ENCODE peak calls at places on chromosomes 4 and X, in ten cellular contexts. F is H7; Q is left colon; L is astrocyte of the spinal cord; K is ELF-1; H is heart right ventricle; C is choroid plexus epithelial cell; J is HS-5; I is CD4-positive, CD25-positive, alpha-beta regulatory T cell; T is cardiac muscle cell. Y is an unnamed sample.

GRCh38 chr4:72858328-72858727 is 211.2 kb downstream of the COX18 start:
- DNase-seq in C (peak), H (no peak), I (no peak), T (no peak), K (no peak), J (peak), Q (no peak), F (no peak), L (peak), Y (no peak)

GRCh38 chr4:79609853-79610252 is 201.8 kb upstream of the GK2 start:
- DNase-seq in H (no peak), I (no peak), J (no peak), C (no peak), Q (no peak), F (no peak), L (peak), K (no peak), T (no peak), Y (no peak)

GRCh38 chr4:39814403-39815185 is 116.7 kb downstream of the UBE2K start:
- DNase-seq in K (no peak), F (no peak), Q (no peak), I (peak), C (peak), H (no peak), T (peak), L (peak), J (peak), Y (no peak)

GRCh38 chrX:136768469-136769084 is 12.2 kb downstream of the ARHGEF6 start:
- DNase-seq in Q (peak), K (peak), J (peak), T (no peak), L (peak), F (peak), H (peak), I (no peak), C (peak), Y (peak)

GRCh38 chr4:7769936-7770674 is 169.6 kb downstream of the AFAP1 start:
- DNase-seq in T (peak), H (no peak), Q (peak), K (peak), C (peak), F (peak), I (no peak), J (no peak), L (no peak), Y (no peak)

GRCh38 chrX:110167952-110168451 is 149.9 kb downstream of the AMMECR1 start:
- DNase-seq in I (peak), H (peak), T (peak), K (peak), L (no peak), F (peak), C (peak), J (no peak), Q (no peak), Y (no peak)

GRCh38 chr4:151417164-151417571 is 8.2 kb downstream of the FHIP1A start:
- DNase-seq in C (peak), H (no peak), Q (no peak), L (peak), F (no peak), J (no peak), T (no peak), I (no peak), K (no peak), Y (no peak)

GRCh38 chr4:183571350-183572076 is 66.7 kb downstream of the ING2 start:
- DNase-seq in I (no peak), Q (peak), K (no peak), H (peak), T (peak), F (no peak), C (peak), L (peak), J (no peak), Y (peak)

GRCh38 chrX:13938053-13938765 is 91.5 kb downstream of the GEMIN8 start:
- DNase-seq in K (peak), L (no peak), Q (peak), H (peak), F (peak), T (peak), I (no peak), C (no peak), J (no peak), Y (no peak)

GRCh38 chrX:96611619-96612362 is 72.9 kb upstream of the DIAPH2 start:
- DNase-seq in K (no peak), H (no peak), L (peak), C (peak), T (no peak), Q (no peak), J (peak), I (no peak), F (no peak), Y (no peak)

GRCh38 chr4:178937130-178937529 is 1494.9 kb upstream of the AGA start:
- DNase-seq in L (peak), J (peak), K (no peak), T (no peak), Q (no peak), H (no peak), I (no peak), F (no peak), C (no peak), Y (peak)

GRCh38 chrX:97547873-97548578 is 664.3 kb downstream of the RPA4 start:
- DNase-seq in Q (no peak), T (no peak), J (no peak), H (no peak), C (peak), L (peak), K (no peak), I (no peak), F (no peak), Y (no peak)

GRCh38 chr4:2828758-2829181 is 14.9 kb upstream of the ADD1 start:
- DNase-seq in F (no peak), Q (peak), T (no peak), H (no peak), I (no peak), C (no peak), J (no peak), L (no peak), K (no peak), Y (no peak)

GRCh38 chr4:244471-244870 is 60.8 kb downstream of the ZNF732 start:
- DNase-seq in K (peak), C (peak), F (peak), L (peak), I (peak), T (peak), Q (no peak), H (no peak), J (no peak), Y (no peak)

GRCh38 chrX:19886888-19887531 is 390 bp downstream of the SH3KBP1 start:
- DNase-seq in K (no peak), C (no peak), Q (no peak), L (no peak), H (no peak), F (peak), I (no peak), T (peak), J (no peak), Y (no peak)

GRCh38 chr4:54005475-54005874 is 58.9 kb downstream of the CHIC2 start:
- DNase-seq in T (no peak), J (no peak), C (peak), L (peak), F (no peak), K (no peak), I (no peak), H (no peak), Q (no peak), Y (no peak)

GRCh38 chrX:20374866-20375530 is 108.3 kb upstream of the RPS6KA3 start:
- DNase-seq in K (no peak), H (no peak), L (no peak), I (no peak), T (peak), F (no peak), C (no peak), Q (no peak), J (no peak), Y (no peak)

GRCh38 chrX:109732319-109732779 is 708 bp downstream of the ACSL4 start:
- DNase-seq in L (peak), I (peak), C (peak), H (no peak), J (peak), K (no peak), F (no peak), Q (no peak), T (peak), Y (no peak)

GRCh38 chr4:146342600-146343192 is 128.4 kb downstream of the REELD1 start:
- DNase-seq in J (no peak), F (peak), K (no peak), T (peak), L (peak), Q (no peak), C (peak), I (peak), H (no peak), Y (no peak)

GRCh38 chrX:19625612-19626011 is 110.3 kb upstream of the MAP3K15 start:
- DNase-seq in C (no peak), Q (no peak), T (no peak), K (no peak), F (no peak), L (no peak), H (no peak), I (no peak), J (no peak), Y (no peak)

GRCh38 chr4:40651280-40651679 is 21.6 kb upstream of the RBM47 start:
- DNase-seq in F (no peak), C (no peak), L (no peak), Q (no peak), I (no peak), J (no peak), T (no peak), H (no peak), K (peak), Y (no peak)

GRCh38 chr4:183698909-183699308 is 39.8 kb downstream of the TRAPPC11 start:
- DNase-seq in J (no peak), T (no peak), Q (no peak), L (no peak), K (no peak), H (no peak), F (no peak), I (no peak), C (no peak), Y (no peak)

GRCh38 chr4:117137143-117137542 is 51.8 kb upstream of the TRAM1L1 start:
- DNase-seq in I (no peak), K (no peak), F (no peak), H (no peak), Q (no peak), C (peak), J (peak), L (peak), T (no peak), Y (peak)

GRCh38 chrX:13000311-13000811 is 25.5 kb downstream of the TMSB4X start:
- DNase-seq in L (no peak), Q (no peak), H (no peak), T (no peak), J (no peak), I (peak), K (no peak), C (no peak), F (no peak), Y (no peak)

GRCh38 chr4:10093801-10094552 is 22.6 kb downstream of the WDR1 start:
- DNase-seq in J (no peak), Q (no peak), L (peak), I (no peak), C (peak), T (peak), H (no peak), F (no peak), K (no peak), Y (no peak)

GRCh38 chr4:113476800-113477199 is 284.7 kb downstream of the CAMK2D start:
- DNase-seq in K (no peak), C (no peak), H (no peak), F (no peak), T (no peak), I (no peak), Q (no peak), J (no peak), L (no peak), Y (no peak)

GRCh38 chrX:74535211-74535621 is 79.2 kb downstream of the RLIM start:
- DNase-seq in Q (no peak), K (peak), H (no peak), J (no peak), L (peak), I (no peak), T (peak), C (peak), F (peak), Y (no peak)

GRCh38 chr4:155941085-155941484 is 12.6 kb downstream of the CTSO start:
- DNase-seq in I (no peak), H (no peak), L (no peak), C (no peak), K (no peak), F (no peak), Q (no peak), T (no peak), J (no peak), Y (no peak)

GRCh38 chr4:31390849-31391248 is 670.7 kb downstream of the PCDH7 start:
- DNase-seq in L (no peak), K (no peak), C (peak), I (no peak), H (no peak), F (no peak), Q (no peak), T (no peak), J (no peak), Y (no peak)

GRCh38 chr4:97866821-97867556 is 276.3 kb downstream of the STPG2 start:
- DNase-seq in K (no peak), H (no peak), Q (no peak), F (no peak), T (no peak), I (no peak), C (no peak), J (no peak), L (no peak), Y (no peak)

GRCh38 chr4:825063-825968 is 613 bp downstream of the CPLX1 start:
- DNase-seq in L (no peak), Q (peak), F (peak), H (peak), J (no peak), K (no peak), T (peak), I (peak), C (peak), Y (no peak)

GRCh38 chr4:81891005-81891795 is 419.5 kb upstream of the RASGEF1B start:
- DNase-seq in F (no peak), I (no peak), L (no peak), Q (no peak), J (no peak), T (no peak), C (no peak), K (peak), H (no peak), Y (no peak)

GRCh38 chrX:106897259-106897658 is 5.9 kb downstream of the RIPPLY1 start:
- DNase-seq in I (no peak), F (no peak), H (no peak), K (no peak), Q (no peak), J (no peak), L (peak), C (peak), T (no peak), Y (no peak)